ENCODE peak calls at places on chromosomes 7 and 10, in seven cellular contexts. E is HCT116; J is IMR-90; K is BE2C; D is CD4-positive, alpha-beta T cell; C is nephron progenitor cell; Y is astrocyte. F is an unnamed sample.

GRCh38 chr7:21357146-21358097 is 70.5 kb upstream of the SP4 start:
- DNase-seq in E (no peak), Y (no peak), C (no peak), K (no peak), D (no peak), J (no peak), F (no peak)

GRCh38 chr10:26699631-26700030 is 2.1 kb downstream of the PDSS1 start:
- DNase-seq in C (no peak), E (no peak), Y (no peak), K (no peak), D (no peak), J (no peak), F (no peak)

GRCh38 chr10:51007781-51008180 is 66.5 kb upstream of the PRKG1 start:
- DNase-seq in K (no peak), J (peak; percentile 75), Y (no peak), E (no peak), C (no peak), D (no peak), F (no peak)

GRCh38 chr7:121385056-121385799 is 10.9 kb downstream of the FAM3C start:
- DNase-seq in Y (no peak), D (no peak), J (no peak), E (no peak), C (no peak), K (no peak), F (no peak)

GRCh38 chr10:14340051-14340744 is 9.5 kb upstream of the FRMD4A start:
- DNase-seq in Y (no peak), D (no peak), K (no peak), J (no peak), E (no peak), C (no peak), F (no peak)

GRCh38 chr7:136874393-136875032 is 6.1 kb downstream of the CHRM2 start:
- DNase-seq in C (no peak), J (peak; percentile 73), K (peak; percentile 9), Y (peak; percentile 25), D (no peak), E (peak; percentile 2), F (no peak)

GRCh38 chr7:95501261-95501816 is 15.6 kb downstream of the ASB4 start:
- DNase-seq in C (no peak), Y (peak; percentile 4), K (no peak), D (no peak), E (no peak), J (no peak), F (no peak)

GRCh38 chr7:27102578-27103442 is at the start of gene HOXA2:
- DNase-seq in C (peak; percentile 77), J (peak; percentile 91), Y (peak; percentile 83), K (no peak), D (no peak), E (no peak), F (no peak)

GRCh38 chr7:29877196-29877595 is 70.9 kb downstream of the WIPF3 start:
- DNase-seq in Y (no peak), C (no peak), K (no peak), J (no peak), E (no peak), D (no peak), F (no peak)

GRCh38 chr10:132260083-132260482 is 47.7 kb downstream of the STK32C start:
- DNase-seq in J (no peak), K (no peak), D (no peak), E (no peak), Y (no peak), C (no peak), F (no peak)

GRCh38 chr7:43753401-43753800 is 5.1 kb upstream of the BLVRA start:
- DNase-seq in E (no peak), C (no peak), D (no peak), Y (no peak), K (no peak), J (no peak), F (no peak)

GRCh38 chr7:85471740-85472139 is 284.9 kb upstream of the SEMA3D start:
- DNase-seq in C (no peak), D (no peak), K (no peak), E (no peak), J (peak; percentile 86), Y (peak; percentile 86), F (no peak)

GRCh38 chr10:19453967-19454366 is 362.3 kb upstream of the PLXDC2 start:
- DNase-seq in C (no peak), E (no peak), D (no peak), J (no peak), Y (no peak), K (no peak), F (no peak)

GRCh38 chr7:4715385-4715770 is 33.3 kb downstream of the FOXK1 start:
- DNase-seq in C (no peak), D (no peak), E (no peak), Y (peak; percentile 90), J (peak; percentile 88), K (no peak), F (no peak)

GRCh38 chr7:142030294-142030693 is 34.6 kb downstream of the MGAM start:
- DNase-seq in J (no peak), E (no peak), Y (no peak), C (no peak), D (no peak), K (no peak), F (no peak)

GRCh38 chr7:78953726-78954363 is 499.6 kb downstream of the MAGI2 start:
- DNase-seq in D (no peak), J (peak; percentile 56), Y (peak; percentile 41), C (no peak), E (no peak), K (no peak), F (no peak)

GRCh38 chr7:150944066-150945042 is 33.8 kb downstream of the KCNH2 start:
- DNase-seq in Y (no peak), K (no peak), C (no peak), E (no peak), D (no peak), J (no peak), F (peak; percentile 13)

GRCh38 chr10:43938810-43939209 is 290.1 kb upstream of the ZNF32 start:
- DNase-seq in D (no peak), C (no peak), K (no peak), E (no peak), J (no peak), Y (no peak), F (no peak)

GRCh38 chr7:158904599-158904998 is 48.2 kb downstream of the DYNC2I1 start:
- DNase-seq in D (no peak), Y (no peak), J (no peak), E (no peak), C (no peak), K (no peak), F (no peak)

GRCh38 chr7:64946772-64947171 is 43.7 kb downstream of the ZNF273 start:
- DNase-seq in C (peak; percentile 27), D (no peak), J (peak; percentile 1), Y (no peak), E (no peak), K (peak; percentile 34), F (no peak)

GRCh38 chr7:157717211-157718174 is 380.7 kb downstream of the DNAJB6 start:
- DNase-seq in K (no peak), J (no peak), Y (no peak), E (no peak), D (no peak), C (no peak), F (no peak)

GRCh38 chr7:157719705-157720655 is 383.2 kb downstream of the DNAJB6 start:
- DNase-seq in D (no peak), E (no peak), C (no peak), Y (no peak), K (no peak), J (no peak), F (no peak)

GRCh38 chr7:157715938-157716280 is 379.1 kb downstream of the DNAJB6 start:
- DNase-seq in E (no peak), Y (no peak), D (no peak), K (no peak), J (no peak), C (no peak), F (no peak)

GRCh38 chr7:157719008-157719682 is 382.3 kb downstream of the DNAJB6 start:
- DNase-seq in J (no peak), K (no peak), C (no peak), D (no peak), E (no peak), Y (no peak), F (no peak)

GRCh38 chr7:157718303-157719007 is 381.7 kb downstream of the DNAJB6 start:
- DNase-seq in D (no peak), E (no peak), K (no peak), Y (no peak), C (no peak), J (no peak), F (no peak)
- TF ChIP-seq CTCF in D (no peak), E (no peak), K (no peak), Y (no peak), C (no peak), J (no peak), F (no peak)

DNA sequence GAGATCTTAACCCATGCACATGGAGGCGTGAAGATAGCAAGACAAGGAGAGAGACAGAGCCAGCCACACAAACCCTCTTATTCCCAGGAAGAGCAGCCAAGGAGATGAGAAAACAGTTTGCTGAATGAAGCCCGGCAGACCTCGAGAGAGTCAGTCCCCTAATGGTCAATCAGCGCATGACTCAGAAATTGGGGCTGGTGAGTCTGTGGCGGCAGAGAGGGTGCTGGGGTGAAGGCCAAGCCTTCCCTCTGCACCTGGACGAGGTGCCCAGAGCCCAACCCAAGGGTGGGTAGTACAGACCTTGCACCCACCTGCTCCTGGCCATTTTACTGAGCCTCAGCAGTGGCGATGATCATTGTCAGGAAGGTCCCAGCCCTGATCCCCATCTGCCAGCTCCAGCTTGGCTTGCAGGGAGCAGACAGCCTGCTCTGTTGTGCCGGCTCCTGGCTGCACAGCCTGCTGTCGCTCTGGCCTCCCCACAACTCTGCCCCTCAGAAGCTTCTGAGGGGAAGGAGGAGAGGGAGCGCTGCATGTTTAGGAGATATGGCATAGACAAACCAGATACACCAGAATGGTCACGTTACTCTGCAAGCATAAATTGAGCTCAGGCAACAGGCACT is 256.6 kb downstream of the RPS24 start:
- DNase-seq in D (no peak), K (peak; percentile 28), J (peak; percentile 10), Y (no peak), C (no peak), E (no peak), F (no peak)
- TF ChIP-seq CTCF in D (no peak), K (peak; percentile 37), J (no peak), Y (no peak), C (no peak), E (no peak), F (no peak)

DNA sequence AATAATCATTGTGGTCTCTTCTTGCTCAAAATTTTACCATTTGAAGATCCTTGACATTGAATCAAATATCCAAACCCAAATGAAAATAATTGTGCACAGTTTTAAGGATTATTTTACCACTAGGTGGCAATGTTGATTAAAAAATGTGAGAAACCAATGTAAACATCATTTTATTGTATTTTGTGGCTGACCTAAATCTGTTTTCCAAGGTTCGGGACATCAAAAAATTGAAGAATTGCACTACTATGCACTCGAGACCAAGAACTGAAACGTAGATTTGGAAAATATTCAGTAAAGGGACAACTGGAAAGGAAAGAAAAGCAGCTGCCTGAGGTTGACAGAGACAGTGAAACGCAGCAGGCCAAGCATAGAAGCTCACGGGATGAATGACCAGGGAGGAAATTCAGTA is 259.3 kb downstream of the SNX13 start:
- DNase-seq in D (no peak), J (peak; percentile 49), E (peak; percentile 12), Y (no peak), C (no peak), K (no peak), F (no peak)
- TF ChIP-seq CTCF in D (peak; percentile 72), J (peak; percentile 66), E (peak; percentile 66), Y (peak; percentile 46), C (peak; percentile 36), K (peak; percentile 40), F (no peak)

DNA sequence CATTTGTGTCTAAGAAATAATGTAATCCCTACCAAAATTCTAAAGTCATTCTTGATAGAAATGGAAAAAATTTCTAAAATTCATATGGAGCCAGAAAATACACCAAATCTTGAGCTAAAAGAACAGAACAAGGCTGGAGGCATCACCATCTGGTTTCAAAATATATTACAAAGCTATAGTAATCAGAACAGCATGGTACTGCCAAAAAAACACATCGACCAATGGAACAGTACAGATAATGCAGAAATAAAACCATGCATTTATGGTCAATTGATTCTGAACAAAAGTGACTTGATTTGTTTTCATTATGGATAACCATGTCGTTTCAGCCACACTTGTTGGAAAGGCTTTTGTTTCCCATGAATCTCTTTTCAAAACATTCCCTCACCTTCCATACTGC is 7.0 kb upstream of the WDFY4 start:
- DNase-seq in Y (no peak), E (no peak), J (no peak), K (no peak), C (no peak), D (no peak), F (no peak)
- TF ChIP-seq CTCF in Y (no peak), E (no peak), J (no peak), K (no peak), C (no peak), D (no peak), F (no peak)

F was measured in omental fat pad.